ENCODE peak calls at places on chromosome 16, in six cellular contexts. M, S, D, W, O and I are unnamed samples.

GRCh38 chr16:16009396-16009795 is 60.0 kb downstream of the ABCC1 start:
- DNase-seq in W (no peak), D (no peak), S (no peak), M (no peak), O (no peak), I (no peak)

GRCh38 chr16:87297407-87297806 is 19.8 kb downstream of the C16orf95 start:
- DNase-seq in S (no peak), M (no peak), O (no peak), W (no peak), D (no peak), I (no peak)

GRCh38 chr16:20851601-20852000 is 45.3 kb downstream of the REXO5 start:
- DNase-seq in M (peak), W (no peak), D (peak), S (peak), O (no peak), I (peak)

GRCh38 chr16:70419384-70420327 is 19.2 kb downstream of the ST3GAL2 start:
- DNase-seq in M (no peak), S (no peak), O (no peak), W (no peak), D (no peak), I (no peak)

GRCh38 chr16:64950731-64951130 is 171.1 kb downstream of the CDH11 start:
- DNase-seq in D (no peak), W (peak), M (no peak), O (no peak), S (no peak), I (no peak)

GRCh38 chr16:66580605-66581209 is 1.4 kb downstream of the CMTM2 start:
- DNase-seq in M (peak), W (no peak), D (peak), S (peak), O (peak), I (peak)

GRCh38 chr16:1870365-1871082 is 1.4 kb downstream of the MEIOB start:
- DNase-seq in M (peak), D (no peak), O (no peak), S (peak), W (no peak), I (peak)

GRCh38 chr16:78375055-78375679 is 275.7 kb downstream of the WWOX start:
- DNase-seq in O (no peak), S (no peak), D (no peak), M (no peak), W (no peak), I (no peak)

GRCh38 chr16:20385844-20386832 is 18.4 kb downstream of the PDILT start:
- DNase-seq in S (peak), O (peak), M (no peak), D (peak), W (peak), I (peak)

GRCh38 chr16:56312556-56312955 is 112.8 kb downstream of the AMFR start:
- DNase-seq in M (no peak), O (no peak), S (no peak), D (no peak), W (peak), I (no peak)

GRCh38 chr16:56310685-56311084 is 114.7 kb downstream of the AMFR start:
- DNase-seq in W (peak), S (no peak), M (no peak), O (no peak), D (no peak), I (no peak)

GRCh38 chr16:56314244-56314850 is 111.0 kb downstream of the AMFR start:
- DNase-seq in S (no peak), D (no peak), M (no peak), W (peak), O (no peak), I (no peak)

GRCh38 chr16:56311208-56312027 is 113.9 kb downstream of the AMFR start:
- DNase-seq in S (no peak), W (peak), O (no peak), M (no peak), D (no peak), I (no peak)

GRCh38 chr16:56312028-56312300 is 113.4 kb downstream of the AMFR start:
- DNase-seq in W (peak), M (no peak), D (no peak), S (no peak), O (no peak), I (no peak)
- TF ChIP-seq CTCF in W (no peak), M (no peak), D (no peak), S (no peak), O (no peak), I (no peak)

DNA sequence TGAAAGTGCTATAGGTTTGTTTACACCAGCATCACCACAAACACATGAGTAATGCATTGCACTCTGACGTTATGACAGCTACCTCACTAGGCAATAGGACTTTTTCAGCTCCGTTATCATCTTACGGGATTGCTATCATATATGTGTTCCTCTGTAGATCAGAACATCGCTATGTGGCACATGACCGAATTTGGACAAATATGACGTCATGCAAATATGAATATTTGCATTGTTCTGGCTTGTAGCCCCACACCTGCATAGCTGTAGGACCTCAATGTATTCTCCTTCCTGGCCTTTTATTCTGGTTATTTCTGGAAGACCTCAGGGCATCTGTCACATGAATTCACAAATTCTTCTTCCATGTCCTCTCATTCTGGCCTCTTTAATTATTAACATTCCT is 393.2 kb downstream of the CDH13 start:
- DNase-seq in D (no peak), O (no peak), S (no peak), M (no peak), W (no peak), I (no peak)
- H3K4me3 ChIP-seq in D (no peak), O (no peak), S (no peak), M (no peak), W (no peak), I (no peak)

GRCh38 chr16:10122546-10122945 is 59.7 kb downstream of the GRIN2A start:
- DNase-seq in M (no peak), W (no peak), S (no peak), D (peak), O (peak), I (no peak)
- TF ChIP-seq CTCF in M (no peak), W (no peak), S (peak), D (no peak), O (peak), I (peak)

DNA sequence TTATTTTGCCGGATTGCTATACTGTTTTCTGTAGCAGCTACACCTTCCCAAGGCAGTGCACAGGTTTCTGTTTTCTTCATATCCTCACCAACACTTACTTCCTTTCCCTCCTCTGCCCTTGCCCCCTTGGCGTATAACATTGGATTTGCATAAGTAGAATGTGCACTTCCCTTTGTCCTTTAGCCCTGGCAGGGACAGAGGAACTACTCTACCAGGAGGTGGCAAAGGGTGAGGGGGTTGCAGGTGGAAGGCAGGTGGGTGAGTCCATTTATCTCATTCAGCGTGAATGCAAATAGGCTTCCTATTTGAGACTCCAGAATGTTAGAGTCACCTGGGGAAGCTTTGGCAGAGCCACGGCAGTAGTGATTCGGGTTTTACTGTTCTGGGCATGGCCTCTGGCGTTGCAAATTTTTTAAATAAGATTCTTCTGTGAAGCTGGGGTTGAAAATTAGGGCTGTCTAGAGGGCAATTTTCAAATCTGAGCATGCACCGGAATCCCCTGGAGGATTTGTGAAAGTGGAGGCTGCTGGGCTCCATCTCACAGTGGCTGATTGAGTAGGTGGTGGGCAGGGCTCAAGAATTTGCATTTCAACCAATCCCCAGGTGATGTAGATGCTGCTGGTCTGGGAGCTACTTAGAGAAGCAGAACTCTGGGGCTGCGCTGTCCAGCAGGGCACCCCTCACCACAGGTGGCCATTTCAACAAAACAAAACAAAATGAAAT is 84.7 kb downstream of the PLCG2 start:
- DNase-seq in W (no peak), D (peak), S (no peak), O (peak), M (no peak), I (no peak)
- H3K4me3 ChIP-seq in W (no peak), D (no peak), S (no peak), O (no peak), M (no peak), I (no peak)